ENCODE peak calls at places on chromosomes 12 and 14, in ten cellular contexts. Y, W, N, F, I, Q, X, S, V and H are unnamed samples.

GRCh38 chr12:19412844-19413243 is 26.4 kb upstream of the AEBP2 start:
- DNase-seq in Y (no peak), W (no peak), N (no peak), F (no peak), I (no peak), Q (no peak), X (no peak), S (no peak), V (no peak), H (no peak)

GRCh38 chr12:51744957-51745356 is 103.6 kb downstream of the FIGNL2 start:
- DNase-seq in Y (no peak), W (no peak), N (no peak), F (no peak), I (no peak), Q (no peak), X (no peak), S (no peak), V (no peak), H (no peak)

GRCh38 chr12:108773798-108774788 is 42.8 kb upstream of the CORO1C start:
- DNase-seq in Y (peak; percentile 75), W (peak; percentile 58), N (peak; percentile 39), F (peak; percentile 83), I (peak; percentile 90), Q (no peak), X (peak; percentile 91), S (peak; percentile 31), V (peak; percentile 85), H (peak; percentile 50)

GRCh38 chr12:89247962-89248361 is 104.3 kb downstream of the DUSP6 start:
- DNase-seq in Y (peak; percentile 58), W (no peak), N (no peak), F (peak; percentile 11), I (peak; percentile 75), Q (no peak), X (peak; percentile 51), S (no peak), V (no peak), H (no peak)

GRCh38 chr12:6688543-6688999 is 604 bp downstream of the ZNF384 start:
- DNase-seq in Y (peak; percentile 27), W (no peak), N (peak; percentile 49), F (peak; percentile 90), I (peak; percentile 22), Q (no peak), X (no peak), S (no peak), V (no peak), H (peak; percentile 41)

GRCh38 chr12:111462134-111462821 is 56.6 kb downstream of the SH2B3 start:
- DNase-seq in Y (peak; percentile 66), W (no peak), N (no peak), F (no peak), I (peak; percentile 92), Q (no peak), X (peak; percentile 64), S (no peak), V (no peak), H (no peak)

GRCh38 chr14:88792572-88793258 is at the start of gene EML5:
- DNase-seq in Y (peak; percentile 79), W (peak; percentile 79), N (peak; percentile 92), F (peak; percentile 91), I (peak; percentile 47), Q (peak; percentile 85), X (peak; percentile 58), S (peak; percentile 86), V (peak; percentile 38), H (peak; percentile 88)

GRCh38 chr12:14768823-14769405 is 34.4 kb downstream of the WBP11 start:
- DNase-seq in Y (peak; percentile 6), W (no peak), N (peak; percentile 33), F (no peak), I (peak; percentile 22), Q (peak; percentile 25), X (no peak), S (peak; percentile 59), V (no peak), H (no peak)

GRCh38 chr14:32350020-32350419 is 20.9 kb downstream of the AKAP6 start:
- DNase-seq in Y (no peak), W (no peak), N (no peak), F (no peak), I (no peak), Q (no peak), X (no peak), S (no peak), V (no peak), H (no peak)

GRCh38 chr12:85765443-85765842 is 70.8 kb downstream of the RASSF9 start:
- DNase-seq in Y (no peak), W (no peak), N (no peak), F (no peak), I (no peak), Q (no peak), X (no peak), S (no peak), V (no peak), H (no peak)